ENCODE peak calls at places on chromosomes 16 and 17, in nine cellular contexts. H, O, T, A, I, W, V, C and P are unnamed samples.
A peak's percentile ranks its signal among the peaks of the same experiment; 100 is the strongest.

GRCh38 chr16:17382514-17382913 is 88.2 kb downstream of the XYLT1 start:
- DNase-seq in T (no peak), A (no peak), H (no peak), W (no peak), I (no peak), V (no peak), O (no peak), C (no peak), P (no peak)

GRCh38 chr17:12098568-12098967 is 77.9 kb downstream of the MAP2K4 start:
- DNase-seq in W (no peak), C (no peak), O (no peak), A (no peak), T (no peak), V (no peak), H (no peak), I (no peak), P (no peak)

GRCh38 chr17:17196776-17197175 is 9.4 kb downstream of the PLD6 start:
- DNase-seq in W (no peak), T (no peak), I (no peak), C (no peak), A (no peak), O (no peak), V (no peak), H (no peak), P (no peak)

GRCh38 chr16:67659675-67660563 is at the start of gene ACD:
- DNase-seq in W (peak; percentile 95), I (peak; percentile 85), C (peak; percentile 88), T (peak; percentile 68), H (peak; percentile 93), O (peak; percentile 88), A (peak; percentile 90), V (peak; percentile 92), P (no peak)

GRCh38 chr17:7523033-7523432 is 25.8 kb upstream of the TNFSF12 start:
- DNase-seq in W (peak; percentile 39), T (no peak), O (no peak), A (peak; percentile 36), V (no peak), C (no peak), H (no peak), I (no peak), P (no peak)

GRCh38 chr16:88892065-88892464 is 25.6 kb upstream of the PABPN1L start:
- DNase-seq in A (peak; percentile 39), V (no peak), C (no peak), H (no peak), T (no peak), I (no peak), O (no peak), W (no peak), P (no peak)

GRCh38 chr17:55149485-55149884 is 115.3 kb upstream of the HLF start:
- DNase-seq in W (no peak), I (no peak), C (no peak), T (no peak), A (no peak), V (no peak), O (no peak), H (no peak), P (no peak)

GRCh38 chr17:38738007-38738662 is 8.0 kb downstream of the CISD3 start:
- DNase-seq in H (no peak), W (no peak), T (no peak), A (no peak), I (no peak), O (no peak), C (no peak), V (no peak), P (no peak)

GRCh38 chr17:50841949-50842354 is 6.6 kb downstream of the WFIKKN2 start:
- DNase-seq in C (peak; percentile 45), H (peak; percentile 78), V (peak; percentile 64), A (peak; percentile 76), T (peak; percentile 60), I (peak; percentile 55), O (peak; percentile 69), W (peak; percentile 81), P (peak; percentile 42)

GRCh38 chr17:65389426-65389825 is 172.0 kb downstream of the AXIN2 start:
- DNase-seq in O (no peak), T (peak; percentile 33), W (no peak), C (peak; percentile 46), A (peak; percentile 26), H (no peak), I (peak; percentile 52), V (no peak), P (peak; percentile 54)

GRCh38 chr16:17070882-17071592 is 399.7 kb downstream of the XYLT1 start:
- DNase-seq in T (no peak), C (no peak), A (no peak), W (peak; percentile 57), V (no peak), H (peak; percentile 37), I (peak; percentile 23), O (peak; percentile 30), P (no peak)

GRCh38 chr17:6651483-6652452 is at the start of the genes C17orf100 and MED31:
- DNase-seq in V (peak; percentile 96), W (peak; percentile 94), O (peak; percentile 92), T (peak; percentile 91), A (peak; percentile 92), I (peak; percentile 87), C (peak; percentile 92), H (peak; percentile 92), P (peak; percentile 72)

GRCh38 chr17:7903154-7904103 is 12.7 kb downstream of the RNF227 start:
- DNase-seq in O (no peak), I (no peak), V (no peak), C (no peak), H (no peak), T (peak; percentile 14), A (no peak), W (peak; percentile 52), P (no peak)

GRCh38 chr17:32805029-32805976 is 71.6 kb downstream of the MYO1D start:
- DNase-seq in T (peak; percentile 26), V (no peak), O (no peak), A (no peak), C (no peak), I (no peak), H (no peak), W (no peak), P (no peak)

GRCh38 chr17:57540596-57540995 is 204.5 kb downstream of the CCDC182 start:
- DNase-seq in A (no peak), V (no peak), C (no peak), W (no peak), H (no peak), I (no peak), O (no peak), T (no peak), P (no peak)

GRCh38 chr17:78345791-78346494 is 13.9 kb downstream of the SOCS3 start:
- DNase-seq in V (no peak), H (no peak), O (no peak), W (no peak), T (no peak), C (no peak), I (no peak), A (no peak), P (no peak)

GRCh38 chr17:44766409-44767038 is 7.7 kb downstream of the ADAM11 start:
- DNase-seq in A (no peak), W (no peak), V (no peak), C (no peak), H (no peak), T (no peak), O (no peak), I (no peak), P (no peak)

GRCh38 chr17:6413073-6413472 is 21.8 kb downstream of the AIPL1 start:
- DNase-seq in I (peak; percentile 43), W (peak; percentile 66), O (no peak), V (no peak), H (no peak), T (no peak), A (peak; percentile 49), C (peak; percentile 30), P (no peak)

GRCh38 chr16:81480856-81481821 is 36.5 kb downstream of the CMIP start:
- DNase-seq in A (peak; percentile 60), I (peak; percentile 50), W (no peak), V (peak; percentile 50), O (no peak), T (peak; percentile 48), H (no peak), C (peak; percentile 38), P (no peak)

GRCh38 chr16:87233928-87234327 is 83.3 kb downstream of the C16orf95 start:
- DNase-seq in I (peak; percentile 51), W (peak; percentile 37), C (peak; percentile 47), O (no peak), A (peak; percentile 72), T (peak; percentile 57), V (no peak), H (no peak), P (no peak)
- TF ChIP-seq CTCF in I (peak; percentile 54), W (peak; percentile 34), C (peak; percentile 26), O (no peak), A (peak; percentile 50), T (peak; percentile 76), V (no peak), H (no peak), P (peak; percentile 27)

GRCh38 chr17:2689411-2690164 is 22.0 kb downstream of the CLUH start:
- DNase-seq in O (no peak), A (no peak), V (no peak), T (no peak), C (no peak), H (no peak), W (no peak), I (no peak), P (no peak)
- H3K4me3 ChIP-seq in O (no peak overlapping the region), A (no peak overlapping the region), V (no peak overlapping the region), T (no peak overlapping the region), C (no peak overlapping the region), H (no peak overlapping the region), W (no peak overlapping the region), I (no peak overlapping the region), P (no peak overlapping the region)

GRCh38 chr16:64051826-64052225 is 1070.0 kb downstream of the CDH11 start:
- DNase-seq in W (peak; percentile 42), V (no peak), A (peak; percentile 34), T (peak; percentile 5), I (peak; percentile 0), O (no peak), C (no peak), H (no peak), P (peak; percentile 1)
- TF ChIP-seq CTCF in W (peak; percentile 71), V (no peak), A (peak; percentile 11), T (peak; percentile 41), I (peak; percentile 37), O (no peak), C (peak; percentile 36), H (no peak), P (peak; percentile 16)

GRCh38 chr17:1553354-1554266 is 9.0 kb downstream of the PITPNA start:
- DNase-seq in C (no peak), I (no peak), A (no peak), O (no peak), W (no peak), V (no peak), H (no peak), T (no peak), P (no peak)

GRCh38 chr17:1557355-1558095 is 5.1 kb downstream of the PITPNA start:
- DNase-seq in C (no peak), H (no peak), T (peak; percentile 44), I (no peak), A (peak; percentile 52), O (no peak), W (no peak), V (no peak), P (no peak)

GRCh38 chr17:1554751-1555617 is 7.6 kb downstream of the PITPNA start:
- DNase-seq in I (no peak), O (no peak), T (no peak), A (no peak), C (no peak), H (no peak), V (no peak), W (no peak), P (no peak)

GRCh38 chr17:1558401-1558800 is 4.2 kb downstream of the PITPNA start:
- DNase-seq in H (no peak), I (no peak), A (no peak), W (no peak), V (no peak), T (no peak), C (no peak), O (no peak), P (no peak)

GRCh38 chr17:1555618-1556471 is 6.7 kb downstream of the PITPNA start:
- DNase-seq in O (no peak), H (no peak), C (no peak), T (no peak), W (no peak), V (peak; percentile 28), I (no peak), A (no peak), P (no peak)
- H3K4me3 ChIP-seq in O (no peak overlapping the region), H (no peak overlapping the region), C (no peak overlapping the region), T (no peak overlapping the region), W (no peak overlapping the region), V (no peak overlapping the region), I (no peak overlapping the region), A (no peak overlapping the region), P (no peak overlapping the region)